ENCODE peak calls at places on chromosomes 7 and 10, in six cellular contexts. One of them, this sample, is unnamed.

GRCh38 chr10:44293306-44293778 is 91.6 kb downstream of the CXCL12 start:
- DNase-seq in IMR-90: no peak
- DNase-seq in HepG2: no peak
- DNase-seq in K562: no peak
- DNase-seq in A549: no peak
- DNase-seq in HEK293T: no peak
- DNase-seq in this sample: no peak

GRCh38 chr10:132412316-132413192 is 15.6 kb downstream of the PWWP2B start:
- DNase-seq in A549: no peak
- DNase-seq in IMR-90: no peak
- DNase-seq in K562: no peak
- DNase-seq in HEK293T: no peak
- DNase-seq in HepG2: no peak
- DNase-seq in this sample: no peak

GRCh38 chr7:55593515-55594318 is 21.4 kb upstream of the VOPP1 start:
- DNase-seq in IMR-90: peak; percentile 77
- DNase-seq in A549: peak; percentile 66
- DNase-seq in HepG2: peak; percentile 38
- DNase-seq in HEK293T: peak; percentile 79
- DNase-seq in K562: peak; percentile 63
- DNase-seq in this sample: no peak

GRCh38 chr10:48232717-48233447 is 41.6 kb downstream of the FRMPD2 start:
- DNase-seq in A549: no peak
- DNase-seq in IMR-90: no peak
- DNase-seq in K562: no peak
- DNase-seq in HEK293T: no peak
- DNase-seq in HepG2: no peak
- DNase-seq in this sample: no peak

GRCh38 chr7:98329974-98330373 is 48.5 kb downstream of the BRI3 start:
- DNase-seq in A549: no peak
- DNase-seq in HepG2: no peak
- DNase-seq in K562: no peak
- DNase-seq in IMR-90: peak; percentile 72
- DNase-seq in HEK293T: no peak
- DNase-seq in this sample: no peak

GRCh38 chr7:134699871-134700270 is 53.2 kb downstream of the BPGM start:
- DNase-seq in HEK293T: no peak
- DNase-seq in HepG2: no peak
- DNase-seq in K562: no peak
- DNase-seq in A549: no peak
- DNase-seq in IMR-90: no peak
- DNase-seq in this sample: no peak

GRCh38 chr7:158056761-158057160 is 530.9 kb downstream of the PTPRN2 start:
- DNase-seq in HEK293T: no peak
- DNase-seq in A549: no peak
- DNase-seq in IMR-90: no peak
- DNase-seq in HepG2: no peak
- DNase-seq in K562: no peak
- DNase-seq in this sample: no peak

GRCh38 chr10:62511656-62512055 is 137.5 kb downstream of the ZNF365 start:
- DNase-seq in HEK293T: no peak
- DNase-seq in K562: no peak
- DNase-seq in HepG2: no peak
- DNase-seq in A549: no peak
- DNase-seq in IMR-90: no peak
- DNase-seq in this sample: peak; percentile 23

GRCh38 chr7:129750091-129750870 is 138.8 kb downstream of the NRF1 start:
- DNase-seq in HepG2: no peak
- DNase-seq in IMR-90: no peak
- DNase-seq in HEK293T: no peak
- DNase-seq in K562: peak; percentile 72
- DNase-seq in A549: no peak
- DNase-seq in this sample: no peak

GRCh38 chr7:112753298-112753697 is 36.9 kb downstream of the TMEM168 start:
- DNase-seq in IMR-90: no peak
- DNase-seq in HepG2: no peak
- DNase-seq in K562: no peak
- DNase-seq in A549: no peak
- DNase-seq in HEK293T: no peak
- DNase-seq in this sample: no peak

DNA sequence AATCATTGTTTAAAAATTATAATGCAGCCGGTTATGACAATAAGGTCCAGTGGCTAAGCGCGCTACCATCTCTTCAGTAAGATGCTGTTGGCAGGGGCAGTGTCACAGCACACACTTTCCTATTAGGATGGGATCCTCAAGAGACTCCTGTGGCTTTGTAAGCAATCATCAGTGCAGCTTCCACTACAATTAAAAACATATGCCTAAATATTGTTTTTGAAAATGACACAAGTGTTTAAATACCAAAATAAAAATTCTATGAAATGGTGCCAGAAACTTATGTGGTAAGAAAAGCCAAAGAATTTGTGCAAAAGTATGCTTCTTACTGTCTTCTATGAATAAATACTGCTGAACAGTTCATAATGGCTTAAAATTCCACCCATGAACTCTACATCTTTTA is 132.9 kb downstream of the SEMA3C start:
- DNase-seq in HEK293T: no peak
- DNase-seq in K562: no peak
- DNase-seq in A549: no peak
- DNase-seq in HepG2: no peak
- DNase-seq in IMR-90: peak; percentile 47
- DNase-seq in this sample: no peak
- TF ChIP-seq BHLHE40 in HEK293T: no peak
- TF ChIP-seq BHLHE40 in K562: no peak
- TF ChIP-seq BHLHE40 in A549: no peak
- TF ChIP-seq BHLHE40 in HepG2: no peak
- TF ChIP-seq BHLHE40 in IMR-90: no peak
- TF ChIP-seq BHLHE40 in this sample: no peak

GRCh38 chr10:99711129-99711719 is 20.7 kb downstream of the COX15 start:
- DNase-seq in HepG2: peak; percentile 51
- DNase-seq in A549: peak; percentile 57
- DNase-seq in K562: peak; percentile 29
- DNase-seq in IMR-90: peak; percentile 80
- DNase-seq in HEK293T: peak; percentile 59
- DNase-seq in this sample: peak; percentile 15
- TF ChIP-seq BHLHE40 in HepG2: no peak
- TF ChIP-seq BHLHE40 in A549: no peak
- TF ChIP-seq BHLHE40 in K562: no peak
- TF ChIP-seq BHLHE40 in IMR-90: no peak
- TF ChIP-seq BHLHE40 in HEK293T: no peak
- TF ChIP-seq BHLHE40 in this sample: no peak

DNA sequence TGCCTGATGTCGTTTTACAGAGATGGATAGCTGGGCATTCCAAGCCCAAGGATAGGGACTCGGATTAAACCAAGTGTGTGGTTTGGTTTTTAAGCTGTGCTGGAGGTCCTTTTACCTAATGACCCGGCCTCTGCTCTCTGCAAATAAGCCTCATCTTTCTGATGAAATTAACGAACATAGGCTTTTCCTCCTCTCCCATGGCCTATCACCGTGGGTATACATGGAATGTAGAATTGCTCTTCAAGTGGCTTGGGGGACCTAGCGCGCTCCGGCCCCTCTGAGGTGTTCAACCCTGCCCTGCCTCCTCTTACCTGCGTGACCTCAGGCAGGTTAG is 92.3 kb downstream of the LYZL1 start:
- DNase-seq in IMR-90: no peak
- DNase-seq in A549: no peak
- DNase-seq in HEK293T: no peak
- DNase-seq in HepG2: no peak
- DNase-seq in K562: no peak
- DNase-seq in this sample: no peak
- TF ChIP-seq BHLHE40 in IMR-90: no peak
- TF ChIP-seq BHLHE40 in A549: no peak
- TF ChIP-seq BHLHE40 in HEK293T: no peak
- TF ChIP-seq BHLHE40 in HepG2: no peak
- TF ChIP-seq BHLHE40 in K562: no peak
- TF ChIP-seq BHLHE40 in this sample: no peak

GRCh38 chr7:122532406-122533269 is 166.3 kb downstream of the RNF133 start:
- DNase-seq in HepG2: peak; percentile 4
- DNase-seq in K562: peak; percentile 9
- DNase-seq in HEK293T: peak; percentile 7
- DNase-seq in IMR-90: peak; percentile 5
- DNase-seq in A549: no peak
- DNase-seq in this sample: no peak
- TF ChIP-seq BHLHE40 in HepG2: no peak
- TF ChIP-seq BHLHE40 in K562: no peak
- TF ChIP-seq BHLHE40 in HEK293T: no peak
- TF ChIP-seq BHLHE40 in IMR-90: no peak
- TF ChIP-seq BHLHE40 in A549: no peak
- TF ChIP-seq BHLHE40 in this sample: no peak

GRCh38 chr10:33804534-33804933 is 470.1 kb upstream of the NRP1 start:
- DNase-seq in HEK293T: no peak
- DNase-seq in A549: no peak
- DNase-seq in K562: no peak
- DNase-seq in HepG2: no peak
- DNase-seq in IMR-90: peak; percentile 6
- DNase-seq in this sample: no peak

GRCh38 chr10:33803248-33803647 is 468.8 kb upstream of the NRP1 start:
- DNase-seq in IMR-90: peak; percentile 64
- DNase-seq in K562: no peak
- DNase-seq in HepG2: peak; percentile 41
- DNase-seq in A549: peak; percentile 63
- DNase-seq in HEK293T: no peak
- DNase-seq in this sample: no peak

GRCh38 chr10:33800986-33801385 is 466.5 kb upstream of the NRP1 start:
- DNase-seq in HepG2: no peak
- DNase-seq in K562: no peak
- DNase-seq in IMR-90: no peak
- DNase-seq in A549: no peak
- DNase-seq in HEK293T: no peak
- DNase-seq in this sample: no peak

GRCh38 chr10:33801705-33802104 is 467.2 kb upstream of the NRP1 start:
- DNase-seq in K562: no peak
- DNase-seq in HepG2: peak; percentile 85
- DNase-seq in A549: peak; percentile 81
- DNase-seq in HEK293T: no peak
- DNase-seq in IMR-90: peak; percentile 25
- DNase-seq in this sample: no peak

GRCh38 chr10:33802566-33802965 is 468.1 kb upstream of the NRP1 start:
- DNase-seq in HepG2: no peak
- DNase-seq in IMR-90: no peak
- DNase-seq in K562: no peak
- DNase-seq in HEK293T: no peak
- DNase-seq in A549: no peak
- DNase-seq in this sample: no peak
- TF ChIP-seq BHLHE40 in HepG2: no peak
- TF ChIP-seq BHLHE40 in IMR-90: no peak
- TF ChIP-seq BHLHE40 in K562: no peak
- TF ChIP-seq BHLHE40 in HEK293T: no peak
- TF ChIP-seq BHLHE40 in A549: no peak
- TF ChIP-seq BHLHE40 in this sample: no peak

DNA sequence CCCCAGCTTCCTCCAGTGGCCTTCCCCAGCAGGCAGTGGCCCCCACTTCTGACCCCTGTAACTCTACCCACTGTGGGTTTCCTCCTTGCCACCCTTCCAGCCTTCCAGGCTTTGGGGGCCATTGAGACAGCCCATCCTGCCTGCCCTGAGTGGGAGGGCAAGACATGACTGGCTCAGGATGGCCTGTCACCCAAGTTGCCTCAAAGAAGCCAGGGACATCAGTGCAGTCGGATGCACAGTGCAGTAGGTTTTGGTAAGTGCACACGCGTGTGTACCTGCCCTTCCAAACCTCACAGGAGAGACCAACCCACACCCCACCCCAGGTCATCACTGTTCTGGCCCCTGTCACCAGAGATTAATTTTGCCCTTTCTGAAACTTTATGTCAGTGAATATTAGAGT is 22.7 kb downstream of the ZMIZ2 start:
- DNase-seq in A549: no peak
- DNase-seq in K562: no peak
- DNase-seq in HepG2: no peak
- DNase-seq in HEK293T: no peak
- DNase-seq in IMR-90: no peak
- DNase-seq in this sample: no peak
- TF ChIP-seq BHLHE40 in A549: no peak
- TF ChIP-seq BHLHE40 in K562: no peak
- TF ChIP-seq BHLHE40 in HepG2: no peak
- TF ChIP-seq BHLHE40 in HEK293T: no peak
- TF ChIP-seq BHLHE40 in IMR-90: no peak
- TF ChIP-seq BHLHE40 in this sample: no peak

DNA sequence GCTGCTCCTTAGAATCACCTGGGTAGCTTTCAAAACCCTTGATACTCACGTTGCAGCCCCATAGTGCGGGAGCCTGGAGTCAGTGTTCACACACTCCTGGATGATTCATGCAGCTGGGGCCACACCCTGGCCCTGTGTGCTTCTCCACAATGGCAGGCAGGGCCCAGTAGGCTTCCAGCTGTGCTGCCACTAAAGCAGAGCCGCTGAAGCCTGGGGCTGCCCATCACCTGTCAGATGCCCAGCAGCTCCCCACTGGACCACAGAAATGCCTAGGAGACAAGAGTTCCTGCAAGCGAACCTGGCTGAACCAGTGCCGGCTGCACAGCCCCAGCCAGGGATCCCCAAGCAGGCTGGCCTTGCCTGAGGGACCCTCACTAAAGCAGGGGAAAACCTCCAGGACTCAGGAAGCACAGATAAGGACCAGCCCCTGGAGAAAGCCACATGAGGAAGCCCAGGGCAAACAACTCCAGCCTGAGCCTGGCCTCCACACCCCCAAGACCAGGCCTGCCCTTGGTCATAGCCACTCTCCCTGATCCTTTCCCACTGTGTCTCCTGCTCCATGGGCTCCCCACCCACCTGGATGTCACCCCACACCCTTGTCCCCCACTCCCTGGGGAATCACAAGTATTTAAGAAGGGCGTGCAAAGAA is 111.9 kb downstream of the GRID1 start:
- DNase-seq in A549: peak; percentile 43
- DNase-seq in IMR-90: no peak
- DNase-seq in K562: no peak
- DNase-seq in HepG2: no peak
- DNase-seq in HEK293T: no peak
- DNase-seq in this sample: no peak
- TF ChIP-seq BHLHE40 in A549: no peak
- TF ChIP-seq BHLHE40 in IMR-90: no peak
- TF ChIP-seq BHLHE40 in K562: no peak
- TF ChIP-seq BHLHE40 in HepG2: no peak
- TF ChIP-seq BHLHE40 in HEK293T: no peak
- TF ChIP-seq BHLHE40 in this sample: no peak

This sample was measured in GM12878.